ENCODE peak calls at places on chromosome 4, in five cellular contexts. D is neural progenitor cell, R is foreskin fibroblast, W is endothelial cell, M is progenitor cell of endocrine pancreas. Y is an unnamed sample.

GRCh38 chr4:85603437-85604336 is 128.7 kb downstream of the ARHGAP24 start:
- DNase-seq in R (peak; percentile 41), D (no peak), M (no peak), W (no peak), Y (no peak)

GRCh38 chr4:67052981-67053380 is 492.3 kb downstream of the CENPC start:
- DNase-seq in D (no peak), M (no peak), R (no peak), W (no peak), Y (no peak)

GRCh38 chr4:7922466-7922865 is 17.2 kb downstream of the AFAP1 start:
- DNase-seq in W (no peak), D (no peak), M (no peak), R (no peak), Y (no peak)

GRCh38 chr4:154049457-154050181 is 260.7 kb upstream of the SFRP2 start:
- DNase-seq in D (peak; percentile 56), M (no peak), R (peak; percentile 57), W (peak; percentile 53), Y (no peak)

GRCh38 chr4:83639849-83640493 is 104.1 kb downstream of the GPAT3 start:
- DNase-seq in R (peak; percentile 62), M (peak; percentile 49), W (peak; percentile 64), D (peak; percentile 76), Y (no peak)

GRCh38 chr4:19707876-19708275 is 543.8 kb upstream of the SLIT2 start:
- DNase-seq in M (no peak), D (no peak), W (no peak), R (no peak), Y (no peak)

GRCh38 chr4:101232074-101232776 is 115.1 kb downstream of the PPP3CA start:
- DNase-seq in M (no peak), D (no peak), W (no peak), R (peak; percentile 61), Y (peak; percentile 84)

GRCh38 chr4:2075987-2076907 is 17.1 kb downstream of the NAT8L start:
- DNase-seq in R (no peak), M (no peak), W (peak; percentile 2), D (no peak), Y (peak; percentile 83)

GRCh38 chr4:177451108-177451500 is 8.9 kb upstream of the AGA start:
- DNase-seq in W (no peak), M (no peak), R (no peak), D (no peak), Y (no peak)

GRCh38 chr4:112942077-112942476 is 107.4 kb upstream of the ANK2 start:
- DNase-seq in W (no peak), D (no peak), R (no peak), M (no peak), Y (no peak)

GRCh38 chr4:95061220-95061619 is 303.5 kb downstream of the BMPR1B start:
- DNase-seq in M (no peak), R (no peak), D (peak; percentile 32), W (no peak), Y (no peak)

GRCh38 chr4:95243892-95244291 is 304.9 kb downstream of the UNC5C start:
- DNase-seq in M (no peak), W (no peak), D (no peak), R (no peak), Y (no peak)

GRCh38 chr4:123621072-123621705 is 224.6 kb downstream of the SPRY1 start:
- DNase-seq in W (no peak), M (no peak), D (no peak), R (no peak), Y (no peak)

GRCh38 chr4:138910914-138911336 is 104.7 kb upstream of the NOCT start:
- DNase-seq in D (peak; percentile 92), W (peak; percentile 70), M (peak; percentile 12), R (peak; percentile 13), Y (peak; percentile 86)

GRCh38 chr4:54484361-54484760 is 173.4 kb upstream of the KIT start:
- DNase-seq in D (no peak), W (no peak), M (no peak), R (no peak), Y (no peak)

GRCh38 chr4:8607603-8608481 is 15.3 kb downstream of the CPZ start:
- DNase-seq in D (peak; percentile 84), W (peak; percentile 86), M (peak; percentile 83), R (no peak), Y (peak; percentile 91)

GRCh38 chr4:89353514-89353913 is 45.9 kb upstream of the GPRIN3 start:
- DNase-seq in D (no peak), W (no peak), M (no peak), R (no peak), Y (no peak)

GRCh38 chr4:180923476-180923875 is 1319.7 kb upstream of the TENM3 start:
- DNase-seq in R (no peak), M (no peak), D (no peak), W (no peak), Y (no peak)

GRCh38 chr4:53905935-53906377 is 158.4 kb downstream of the CHIC2 start:
- DNase-seq in M (no peak), D (peak; percentile 76), R (peak; percentile 70), W (no peak), Y (no peak)

GRCh38 chr4:87188063-87188462 is 32.4 kb downstream of the KLHL8 start:
- DNase-seq in R (peak; percentile 13), M (no peak), W (no peak), D (no peak), Y (no peak)

GRCh38 chr4:82780398-82781231 is 18.0 kb downstream of the SCD5 start:
- DNase-seq in M (no peak), R (no peak), W (no peak), D (no peak), Y (peak; percentile 88)

GRCh38 chr4:78357122-78357521 is 194.4 kb upstream of the ANXA3 start:
- DNase-seq in R (no peak), M (no peak), W (no peak), D (no peak), Y (no peak)

GRCh38 chr4:84726356-84726755 is 143.4 kb downstream of the CDS1 start:
- DNase-seq in R (peak; percentile 14), D (no peak), W (no peak), M (no peak), Y (no peak)

GRCh38 chr4:144683516-144683915 is 37.6 kb downstream of the HHIP start:
- DNase-seq in W (no peak), D (no peak), R (no peak), M (no peak), Y (no peak)

GRCh38 chr4:81756973-81757372 is 285.3 kb upstream of the RASGEF1B start:
- DNase-seq in R (no peak), D (no peak), W (no peak), M (no peak), Y (no peak)

GRCh38 chr4:183180621-183181020 is 81.6 kb downstream of the WWC2 start:
- DNase-seq in D (no peak), W (no peak), M (no peak), R (no peak), Y (no peak)

GRCh38 chr4:119110121-119110520 is 25.5 kb upstream of the MYOZ2 start:
- DNase-seq in W (no peak), D (no peak), M (no peak), R (no peak), Y (no peak)

GRCh38 chr4:107799634-107800033 is 25.1 kb upstream of the SGMS2 start:
- DNase-seq in R (no peak), W (no peak), M (no peak), D (no peak), Y (no peak)

GRCh38 chr4:92047209-92047877 is 256.4 kb upstream of the GRID2 start:
- DNase-seq in D (peak; percentile 7), W (no peak), R (no peak), M (no peak), Y (no peak)

GRCh38 chr4:154186888-154187287 is 304.7 kb downstream of the DCHS2 start:
- DNase-seq in R (no peak), M (no peak), D (no peak), W (no peak), Y (no peak)

GRCh38 chr4:40183615-40184411 is 13.0 kb upstream of the RHOH start:
- DNase-seq in D (no peak), R (peak; percentile 53), W (no peak), M (no peak), Y (no peak)

GRCh38 chr4:12389604-12390003 is 960.9 kb upstream of the HS3ST1 start:
- DNase-seq in R (no peak), M (no peak), W (no peak), D (no peak), Y (no peak)

GRCh38 chr4:127505203-127505602 is 127.6 kb upstream of the INTU start:
- DNase-seq in W (no peak), R (peak; percentile 79), M (no peak), D (no peak), Y (no peak)

GRCh38 chr4:98284640-98285046 is 23.5 kb downstream of the RAP1GDS1 start:
- DNase-seq in D (peak; percentile 59), R (peak; percentile 16), M (no peak), W (no peak), Y (no peak)

GRCh38 chr4:182320092-182320491 is 76.9 kb downstream of the TENM3 start:
- DNase-seq in D (no peak), W (no peak), M (no peak), R (no peak), Y (no peak)

GRCh38 chr4:158259955-158260575 is 49.8 kb downstream of the TMEM144 start:
- DNase-seq in M (no peak), R (no peak), W (no peak), D (peak; percentile 40), Y (no peak)
- TF ChIP-seq CTCF in M (peak; percentile 60), R (no peak), W (peak; percentile 66), D (peak; percentile 65), Y (peak; percentile 71)

GRCh38 chr4:5050520-5050955 is 742 bp upstream of the STK32B start:
- DNase-seq in R (peak; percentile 68), D (peak; percentile 91), M (peak; percentile 47), W (peak; percentile 77), Y (peak; percentile 92)
- TF ChIP-seq CTCF in R (peak; percentile 89), D (peak; percentile 77), M (peak; percentile 78), W (peak; percentile 58), Y (peak; percentile 91)

DNA sequence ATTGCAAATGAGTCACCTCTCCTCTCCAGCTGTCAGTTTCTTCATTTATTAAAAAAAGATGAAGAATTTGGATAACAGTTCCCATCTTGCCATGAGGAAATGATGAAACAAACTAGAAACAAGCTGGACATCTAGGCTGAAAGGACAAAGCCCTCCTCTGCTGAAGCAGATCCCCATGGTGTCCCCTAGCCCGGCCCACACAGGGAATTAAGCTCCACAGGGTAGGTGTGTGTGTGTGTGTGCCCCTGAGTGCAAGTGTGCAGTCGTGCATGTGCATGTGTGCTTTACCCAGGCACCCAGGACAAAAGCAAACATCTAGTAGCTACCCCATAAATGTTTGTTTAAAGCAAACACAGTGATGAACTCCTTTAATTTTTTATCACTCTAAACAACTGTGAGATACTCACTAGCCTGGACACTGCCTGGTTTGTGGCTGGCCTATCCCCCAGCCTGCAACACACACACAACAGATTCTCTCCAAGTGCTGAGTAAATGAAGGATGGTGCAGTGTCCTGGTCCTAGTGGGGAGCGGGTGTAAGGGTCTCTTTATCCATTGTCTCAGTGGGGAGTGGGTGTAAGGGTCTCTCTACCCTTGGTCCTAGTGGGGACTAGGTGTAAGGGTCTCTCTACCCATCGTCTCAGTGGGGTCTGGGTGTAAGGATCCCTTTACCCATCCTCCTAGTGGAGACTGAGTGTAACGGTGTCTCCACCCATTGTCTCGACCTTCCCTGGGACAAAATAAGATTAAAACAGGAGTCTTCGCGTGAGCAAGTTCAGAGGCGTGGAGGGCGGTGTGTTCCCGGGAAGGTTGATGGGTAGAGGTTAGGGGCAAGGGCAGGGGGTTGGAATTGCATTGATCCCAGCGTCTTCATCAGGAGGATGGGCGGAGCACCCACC is 688 bp upstream of the EVC start:
- DNase-seq in M (no peak), D (peak; percentile 57), R (no peak), W (peak; percentile 8), Y (no peak)
- TF ChIP-seq CTCF in M (peak; percentile 51), D (peak; percentile 55), R (peak; percentile 41), W (peak; percentile 34), Y (peak; percentile 53)

GRCh38 chr4:186285147-186285546 is 19.2 kb downstream of the F11 start:
- DNase-seq in M (no peak), D (no peak), W (no peak), R (no peak), Y (no peak)

GRCh38 chr4:186283311-186283710 is 17.3 kb downstream of the F11 start:
- DNase-seq in D (no peak), M (no peak), R (no peak), W (no peak), Y (no peak)
- TF ChIP-seq CTCF in D (no peak), M (no peak), R (no peak), W (no peak), Y (no peak)

Y was measured in osteocyte.